ENCODE peak calls at places on chromosomes 6 and 20, in ten cellular contexts. L is K562; F is spleen; K is Panc1; R is ovary; S is CD8-positive, alpha-beta T cell; A is breast epithelium; B is psoas muscle; D is pancreas; V is sigmoid colon. I is an unnamed sample. For H3K36me3, the result is how much of the 10 kb centered on the place peaks cover.

GRCh38 chr6:11989376-11989775 is 22.7 kb upstream of the HIVEP1 start:
- DNase-seq in L (no peak), F (no peak), K (no peak), R (no peak), S (no peak), A (no peak), B (no peak), D (no peak), V (no peak), I (no peak)

GRCh38 chr6:85360794-85361642 is 88.9 kb upstream of the NT5E start:
- DNase-seq in L (no peak), F (no peak), K (peak), R (no peak), S (no peak), A (peak), B (no peak), D (no peak), V (no peak), I (peak)

GRCh38 chr6:45504947-45505346 is 127.2 kb upstream of the SUPT3H start:
- DNase-seq in L (peak), F (no peak), K (no peak), R (peak), S (no peak), A (no peak), B (no peak), D (no peak), V (no peak), I (no peak)

GRCh38 chr6:109182590-109182989 is 87.3 kb downstream of the CEP57L1 start:
- DNase-seq in L (no peak), F (no peak), K (no peak), R (no peak), S (no peak), A (no peak), B (peak), D (no peak), V (no peak), I (no peak)

GRCh38 chr6:21354805-21355238 is 238.7 kb upstream of the SOX4 start:
- DNase-seq in L (no peak), F (no peak), K (no peak), R (no peak), S (no peak), A (peak), B (no peak), D (no peak), V (no peak), I (no peak)

GRCh38 chr6:134810402-134810801 is 139.5 kb downstream of the ALDH8A1 start:
- DNase-seq in L (no peak), F (no peak), K (no peak), R (no peak), S (no peak), A (no peak), B (no peak), D (no peak), V (no peak), I (no peak)

GRCh38 chr6:113825776-113826175 is 31.4 kb upstream of the MARCKS start:
- DNase-seq in L (no peak), F (no peak), K (no peak), R (peak), S (no peak), A (peak), B (peak), D (peak), V (peak), I (peak)

GRCh38 chr6:98947411-98948292 is at the start of gene FBXL4:
- DNase-seq in L (peak), F (peak), K (no peak), R (peak), S (peak), A (peak), B (peak), D (peak), V (peak), I (peak)

GRCh38 chr20:50366270-50367103 is 143.7 kb upstream of the PTPN1 start:
- DNase-seq in L (peak), F (no peak), K (no peak), R (peak), S (peak), A (peak), B (no peak), D (peak), V (peak), I (no peak)

GRCh38 chr6:151160869-151161268 is 78.9 kb upstream of the AKAP12 start:
- DNase-seq in L (no peak), F (no peak), K (no peak), R (peak), S (no peak), A (no peak), B (no peak), D (peak), V (no peak), I (no peak)

GRCh38 chr6:107711953-107712522 is 112.1 kb downstream of the SCML4 start:
- DNase-seq in L (no peak), F (no peak), K (no peak), R (no peak), S (no peak), A (no peak), B (no peak), D (no peak), V (no peak), I (no peak)

GRCh38 chr20:50393990-50394561 is 116.1 kb upstream of the PTPN1 start:
- DNase-seq in L (no peak), F (no peak), K (no peak), R (no peak), S (no peak), A (no peak), B (no peak), D (no peak), V (no peak), I (no peak)

GRCh38 chr6:3455121-3455489 is 1.7 kb downstream of the SLC22A23 start:
- DNase-seq in L (peak), F (no peak), K (no peak), R (no peak), S (peak), A (no peak), B (no peak), D (no peak), V (no peak), I (no peak)

GRCh38 chr6:7238900-7239589 is 74.0 kb downstream of the SSR1 start:
- DNase-seq in L (peak), F (peak), K (no peak), R (peak), S (peak), A (peak), B (peak), D (peak), V (peak), I (peak)

GRCh38 chr6:42702200-42702599 is 20.2 kb downstream of the PRPH2 start:
- DNase-seq in L (peak), F (no peak), K (no peak), R (no peak), S (no peak), A (no peak), B (no peak), D (no peak), V (no peak), I (no peak)

GRCh38 chr6:30836431-30836866 is 47.9 kb upstream of the DDR1 start:
- DNase-seq in L (no peak), F (no peak), K (no peak), R (no peak), S (no peak), A (peak), B (no peak), D (no peak), V (no peak), I (peak)

GRCh38 chr6:139150915-139151314 is 16.0 kb downstream of the HECA start:
- DNase-seq in L (no peak), F (no peak), K (no peak), R (no peak), S (no peak), A (no peak), B (no peak), D (no peak), V (no peak), I (no peak)

GRCh38 chr20:2653511-2654383 is 1.3 kb downstream of the NOP56 start:
- DNase-seq in L (no peak), F (peak), K (no peak), R (no peak), S (no peak), A (no peak), B (no peak), D (no peak), V (no peak), I (peak)

GRCh38 chr6:85516168-85516567 is 66.3 kb downstream of the NT5E start:
- DNase-seq in L (no peak), F (no peak), K (no peak), R (no peak), S (no peak), A (no peak), B (no peak), D (no peak), V (no peak), I (no peak)

GRCh38 chr6:131950767-131951575 is at the start of gene CCN2:
- DNase-seq in L (no peak), F (peak), K (peak), R (peak), S (no peak), A (peak), B (peak), D (peak), V (peak), I (peak)

GRCh38 chr20:33812673-33813462 is 1.7 kb downstream of the CHMP4B start:
- DNase-seq in L (peak), F (no peak), K (no peak), R (no peak), S (no peak), A (no peak), B (no peak), D (no peak), V (no peak), I (no peak)

GRCh38 chr6:112155900-112156299 is 68.5 kb downstream of the FAM229B start:
- DNase-seq in L (no peak), F (no peak), K (no peak), R (no peak), S (no peak), A (no peak), B (no peak), D (no peak), V (no peak), I (no peak)

GRCh38 chr20:7375905-7376304 is 564.4 kb downstream of the HAO1 start:
- DNase-seq in L (peak), F (no peak), K (no peak), R (no peak), S (no peak), A (no peak), B (no peak), D (no peak), V (no peak), I (no peak)

GRCh38 chr6:56938634-56939294 is 16.1 kb upstream of the BEND6 start:
- DNase-seq in L (peak), F (no peak), K (peak), R (no peak), S (no peak), A (no peak), B (peak), D (no peak), V (no peak), I (no peak)

GRCh38 chr6:37485259-37485658 is 14.4 kb downstream of the CCDC167 start:
- DNase-seq in L (peak), F (no peak), K (no peak), R (no peak), S (no peak), A (no peak), B (no peak), D (no peak), V (no peak), I (no peak)
- TF ChIP-seq CTCF in L (peak), F (no peak), K (peak), R (no peak), S (no peak), A (no peak), B (no peak), D (no peak), V (no peak), I (no peak)

DNA sequence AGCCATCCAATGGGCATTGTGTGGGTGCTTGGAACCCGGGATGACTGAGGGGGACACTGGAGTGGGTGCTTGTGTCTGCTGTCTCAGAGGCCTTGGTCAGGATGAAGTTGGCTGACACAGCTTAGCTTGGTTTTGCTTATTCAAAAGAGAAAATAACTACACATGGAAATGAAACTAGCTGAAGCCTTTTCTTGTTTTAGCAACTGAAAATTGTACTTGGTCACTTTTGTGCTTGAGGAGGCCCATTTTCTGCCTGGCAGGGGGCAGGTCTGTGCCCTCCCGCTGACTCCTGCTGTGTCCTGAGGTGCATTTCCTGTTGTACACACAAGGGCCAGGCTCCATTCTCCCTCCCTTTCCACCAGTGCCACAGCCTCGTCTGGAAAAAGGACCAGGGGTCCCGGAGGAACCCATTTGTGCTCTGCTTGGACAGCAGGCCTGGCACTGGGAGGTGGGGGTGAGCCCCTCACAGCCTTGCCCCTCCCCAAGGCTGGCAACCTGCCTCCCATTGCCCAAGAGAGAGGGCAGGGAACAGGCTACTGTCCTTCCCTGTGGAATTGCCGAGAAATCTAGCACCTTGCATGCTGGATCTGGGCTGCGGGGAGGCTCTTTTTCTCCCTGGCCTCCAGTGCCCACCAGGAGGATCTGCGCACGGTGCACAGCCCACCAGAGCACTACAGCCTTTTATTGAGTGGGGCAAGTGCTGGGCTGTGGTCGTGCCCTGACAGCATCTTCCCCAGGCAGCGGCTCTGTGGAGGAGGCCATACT is 49.4 kb downstream of the PYGB start:
- DNase-seq in L (no peak), F (no peak), K (no peak), R (no peak), S (no peak), A (no peak), B (no peak), D (no peak), V (no peak), I (no peak)
- H3K36me3 ChIP-seq in L (under half), F (half or more), K (under half), R (under half), S (under half), A (under half), B (under half), D (under half), V (half or more), I (under half)

GRCh38 chr20:51636123-51636522 is 93.6 kb upstream of the NFATC2 start:
- DNase-seq in L (no peak), F (no peak), K (no peak), R (no peak), S (no peak), A (no peak), B (no peak), D (no peak), V (no peak), I (no peak)
- TF ChIP-seq CTCF in L (no peak), F (no peak), K (no peak), R (no peak), S (no peak), A (no peak), B (no peak), D (no peak), V (no peak), I (no peak)

DNA sequence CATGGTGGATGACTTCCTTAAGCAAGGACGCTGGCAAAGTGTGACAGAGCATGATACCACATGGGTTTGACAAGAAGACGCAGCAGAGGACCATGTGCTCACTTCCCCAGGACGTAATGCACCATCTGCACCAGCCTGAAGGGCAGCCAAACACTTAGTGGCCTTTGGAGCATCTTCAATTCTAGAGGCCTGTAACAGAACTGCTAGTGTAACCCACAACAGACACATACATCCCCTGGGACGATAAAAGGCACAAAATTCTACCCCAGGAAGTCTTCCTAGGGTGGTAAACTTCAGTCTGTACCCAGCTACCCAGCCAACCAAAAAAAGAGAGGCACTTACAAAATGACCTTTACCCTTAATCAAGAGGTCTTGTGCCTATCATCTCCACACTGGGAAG is 9.2 kb upstream of the CPNE1 start:
- DNase-seq in L (no peak), F (no peak), K (no peak), R (no peak), S (no peak), A (no peak), B (no peak), D (no peak), V (peak), I (no peak)
- H3K36me3 ChIP-seq in L (half or more), F (half or more), K (under half), R (under half), S (under half), A (under half), B (half or more), D (under half), V (half or more), I (half or more)

GRCh38 chr20:59403962-59404314 is 103.5 kb downstream of the EDN3 start:
- DNase-seq in L (no peak), F (no peak), K (no peak), R (no peak), S (no peak), A (no peak), B (no peak), D (no peak), V (no peak), I (no peak)
- TF ChIP-seq CTCF in L (no peak), F (peak), K (no peak), R (peak), S (peak), A (no peak), B (no peak), D (no peak), V (peak), I (no peak)

GRCh38 chr20:63495167-63495720 is 3.6 kb downstream of the EEF1A2 start:
- DNase-seq in L (no peak), F (no peak), K (no peak), R (no peak), S (no peak), A (no peak), B (no peak), D (no peak), V (no peak), I (no peak)

GRCh38 chr20:63494420-63495166 is 4.3 kb downstream of the EEF1A2 start:
- DNase-seq in L (no peak), F (no peak), K (no peak), R (no peak), S (no peak), A (no peak), B (peak), D (peak), V (no peak), I (no peak)

GRCh38 chr20:63492982-63493381 is 5.9 kb downstream of the EEF1A2 start:
- DNase-seq in L (no peak), F (no peak), K (no peak), R (no peak), S (no peak), A (no peak), B (no peak), D (peak), V (no peak), I (no peak)

GRCh38 chr20:63493563-63494020 is 5.3 kb downstream of the EEF1A2 start:
- DNase-seq in L (no peak), F (no peak), K (no peak), R (no peak), S (no peak), A (no peak), B (peak), D (peak), V (no peak), I (no peak)

DNA sequence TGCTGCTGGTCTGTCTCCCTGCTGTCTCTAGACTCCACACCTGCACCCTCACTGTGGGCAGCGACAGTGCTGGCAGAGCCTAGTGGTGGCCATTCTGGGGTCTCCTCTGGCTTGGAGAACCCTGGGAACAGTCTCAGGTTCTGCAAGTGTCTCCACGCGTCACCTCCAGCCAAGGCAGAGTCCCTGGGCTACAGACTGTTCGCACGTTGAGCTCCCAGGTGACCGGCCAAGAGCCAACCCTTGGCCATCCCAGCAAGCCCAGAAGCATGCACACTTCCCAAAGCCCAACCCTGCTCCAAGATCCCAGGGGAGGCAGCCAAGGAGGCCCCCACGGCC is 4.8 kb downstream of the EEF1A2 start:
- DNase-seq in L (no peak), F (no peak), K (no peak), R (no peak), S (no peak), A (no peak), B (peak), D (peak), V (no peak), I (no peak)
- H3K36me3 ChIP-seq in L (under half), F (under half), K (under half), R (under half), S (under half), A (under half), B (half or more), D (under half), V (under half), I (under half)

GRCh38 chr20:51399138-51399890 is 143.2 kb downstream of the NFATC2 start:
- DNase-seq in L (no peak), F (no peak), K (no peak), R (no peak), S (no peak), A (no peak), B (no peak), D (no peak), V (no peak), I (no peak)

GRCh38 chr20:51404297-51405060 is 138.0 kb downstream of the NFATC2 start:
- DNase-seq in L (no peak), F (peak), K (no peak), R (no peak), S (peak), A (no peak), B (no peak), D (no peak), V (no peak), I (no peak)

GRCh38 chr20:51402201-51402600 is 140.3 kb downstream of the NFATC2 start:
- DNase-seq in L (no peak), F (peak), K (no peak), R (no peak), S (peak), A (peak), B (no peak), D (no peak), V (no peak), I (no peak)

GRCh38 chr20:51400051-51400926 is 142.2 kb downstream of the NFATC2 start:
- DNase-seq in L (no peak), F (peak), K (no peak), R (no peak), S (peak), A (no peak), B (no peak), D (no peak), V (no peak), I (no peak)

GRCh38 chr20:51403465-51404220 is 138.9 kb downstream of the NFATC2 start:
- DNase-seq in L (peak), F (no peak), K (no peak), R (no peak), S (no peak), A (no peak), B (no peak), D (no peak), V (no peak), I (no peak)
- TF ChIP-seq CTCF in L (no peak), F (no peak), K (no peak), R (no peak), S (no peak), A (no peak), B (no peak), D (no peak), V (no peak), I (no peak)

DNA sequence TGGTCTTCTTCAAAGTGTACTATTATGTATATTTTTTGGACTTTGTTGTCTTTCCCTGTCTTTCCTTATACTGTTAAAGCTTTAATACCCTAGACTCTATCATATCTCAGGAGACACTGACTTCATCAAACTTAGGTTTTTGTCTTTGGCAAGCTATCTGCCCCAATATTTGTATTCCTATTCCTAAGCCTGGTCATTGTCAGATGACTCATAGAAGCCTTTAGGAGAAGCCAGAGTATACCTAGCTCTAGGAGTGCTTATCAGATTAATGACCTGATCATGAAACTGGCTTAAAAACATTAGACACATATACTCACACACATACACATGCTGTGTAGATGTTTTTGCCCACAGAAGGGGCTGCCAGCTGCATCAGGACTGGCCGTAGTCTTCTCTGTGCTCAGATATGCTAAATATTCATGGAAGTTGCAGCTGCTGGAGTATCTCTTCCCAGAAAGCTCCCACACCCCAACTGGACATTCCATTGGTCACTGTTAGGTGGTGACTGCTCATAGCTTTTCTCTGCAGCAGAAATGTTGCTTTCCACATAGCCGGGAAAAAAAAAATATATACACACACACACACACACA is 102.0 kb downstream of the ANKS1A start:
- DNase-seq in L (no peak), F (no peak), K (no peak), R (no peak), S (no peak), A (no peak), B (no peak), D (no peak), V (no peak), I (no peak)
- H3K36me3 ChIP-seq in L (under half), F (half or more), K (under half), R (under half), S (under half), A (under half), B (half or more), D (under half), V (under half), I (half or more)

GRCh38 chr6:6007311-6008113 is 787 bp upstream of the NRN1 start:
- DNase-seq in L (no peak), F (peak), K (no peak), R (no peak), S (peak), A (no peak), B (no peak), D (no peak), V (no peak), I (no peak)
- TF ChIP-seq CTCF in L (no peak), F (peak), K (no peak), R (no peak), S (peak), A (no peak), B (peak), D (no peak), V (no peak), I (peak)